ENCODE peak calls at places on chromosome 22, in four cellular contexts. One of them, this sample, is unnamed.

GRCh38 chr22:27474711-27475547 is 326.6 kb downstream of the MN1 start:
- DNase-seq in cardiac fibroblast: peak; percentile 97
- DNase-seq in heart left ventricle: no peak
- DNase-seq in small intestine: no peak
- DNase-seq in this sample: no peak

GRCh38 chr22:39518996-39519680 is 1.2 kb upstream of the ATF4 start:
- DNase-seq in cardiac fibroblast: peak; percentile 71
- DNase-seq in heart left ventricle: no peak
- DNase-seq in small intestine: peak; percentile 40
- DNase-seq in this sample: peak; percentile 67

GRCh38 chr22:22720201-22720723 is 75.8 kb downstream of the GGTLC2 start:
- DNase-seq in cardiac fibroblast: peak; percentile 76
- DNase-seq in heart left ventricle: no peak
- DNase-seq in small intestine: peak; percentile 61
- DNase-seq in this sample: no peak

GRCh38 chr22:17638182-17638431 is 450 bp upstream of the BCL2L13 start:
- DNase-seq in cardiac fibroblast: no peak
- DNase-seq in heart left ventricle: no peak
- DNase-seq in small intestine: no peak
- DNase-seq in this sample: no peak

GRCh38 chr22:48714231-48714630 is 1113.4 kb downstream of the BRD1 start:
- DNase-seq in cardiac fibroblast: no peak
- DNase-seq in heart left ventricle: no peak
- DNase-seq in small intestine: no peak
- DNase-seq in this sample: no peak

GRCh38 chr22:44823396-44823795 is 71.0 kb downstream of the ARHGAP8 start:
- DNase-seq in cardiac fibroblast: no peak
- DNase-seq in heart left ventricle: no peak
- DNase-seq in small intestine: no peak
- DNase-seq in this sample: no peak

GRCh38 chr22:20054485-20054884 is 25.6 kb upstream of the DGCR8 start:
- DNase-seq in cardiac fibroblast: no peak
- DNase-seq in heart left ventricle: no peak
- DNase-seq in small intestine: no peak
- DNase-seq in this sample: no peak

GRCh38 chr22:20319041-20319744 is 667 bp downstream of the DGCR6L start:
- DNase-seq in cardiac fibroblast: peak; percentile 37
- DNase-seq in heart left ventricle: no peak
- DNase-seq in small intestine: peak; percentile 12
- DNase-seq in this sample: no peak

GRCh38 chr22:28244760-28245159 is 325.7 kb upstream of the PITPNB start:
- DNase-seq in cardiac fibroblast: no peak
- DNase-seq in heart left ventricle: no peak
- DNase-seq in small intestine: peak; percentile 5
- DNase-seq in this sample: no peak

GRCh38 chr22:48700566-48701295 is 1126.9 kb downstream of the BRD1 start:
- DNase-seq in cardiac fibroblast: no peak
- DNase-seq in heart left ventricle: no peak
- DNase-seq in small intestine: no peak
- DNase-seq in this sample: peak; percentile 35

GRCh38 chr22:20027966-20028854 is 7.3 kb downstream of the TANGO2 start:
- DNase-seq in cardiac fibroblast: peak; percentile 41
- DNase-seq in heart left ventricle: no peak
- DNase-seq in small intestine: peak; percentile 44
- DNase-seq in this sample: no peak

GRCh38 chr22:19497245-19497644 is 17.5 kb downstream of the CDC45 start:
- DNase-seq in cardiac fibroblast: peak; percentile 93
- DNase-seq in heart left ventricle: no peak
- DNase-seq in small intestine: no peak
- DNase-seq in this sample: no peak

GRCh38 chr22:40525250-40525884 is 111.2 kb downstream of the MRTFA start:
- DNase-seq in cardiac fibroblast: peak; percentile 71
- DNase-seq in heart left ventricle: peak; percentile 41
- DNase-seq in small intestine: peak; percentile 36
- DNase-seq in this sample: no peak

GRCh38 chr22:28976588-28976987 is 85.0 kb downstream of the C22orf31 start:
- DNase-seq in cardiac fibroblast: peak; percentile 83
- DNase-seq in heart left ventricle: no peak
- DNase-seq in small intestine: no peak
- DNase-seq in this sample: no peak

GRCh38 chr22:48666620-48667019 is 1161.1 kb downstream of the BRD1 start:
- DNase-seq in cardiac fibroblast: no peak
- DNase-seq in heart left ventricle: no peak
- DNase-seq in small intestine: no peak
- DNase-seq in this sample: no peak

GRCh38 chr22:27483095-27483798 is 318.3 kb downstream of the MN1 start:
- DNase-seq in cardiac fibroblast: no peak
- DNase-seq in heart left ventricle: no peak
- DNase-seq in small intestine: no peak
- DNase-seq in this sample: no peak

GRCh38 chr22:25546751-25547150 is 17.7 kb upstream of the GRK3 start:
- DNase-seq in cardiac fibroblast: no peak
- DNase-seq in heart left ventricle: no peak
- DNase-seq in small intestine: no peak
- DNase-seq in this sample: peak; percentile 49

GRCh38 chr22:20015187-20015625 is 1.4 kb downstream of the ARVCF start:
- DNase-seq in cardiac fibroblast: no peak
- DNase-seq in heart left ventricle: no peak
- DNase-seq in small intestine: no peak
- DNase-seq in this sample: peak; percentile 50

GRCh38 chr22:44192098-44192810 is 11.5 kb downstream of the PARVG start:
- DNase-seq in cardiac fibroblast: peak; percentile 25
- DNase-seq in heart left ventricle: no peak
- DNase-seq in small intestine: no peak
- DNase-seq in this sample: no peak

DNA sequence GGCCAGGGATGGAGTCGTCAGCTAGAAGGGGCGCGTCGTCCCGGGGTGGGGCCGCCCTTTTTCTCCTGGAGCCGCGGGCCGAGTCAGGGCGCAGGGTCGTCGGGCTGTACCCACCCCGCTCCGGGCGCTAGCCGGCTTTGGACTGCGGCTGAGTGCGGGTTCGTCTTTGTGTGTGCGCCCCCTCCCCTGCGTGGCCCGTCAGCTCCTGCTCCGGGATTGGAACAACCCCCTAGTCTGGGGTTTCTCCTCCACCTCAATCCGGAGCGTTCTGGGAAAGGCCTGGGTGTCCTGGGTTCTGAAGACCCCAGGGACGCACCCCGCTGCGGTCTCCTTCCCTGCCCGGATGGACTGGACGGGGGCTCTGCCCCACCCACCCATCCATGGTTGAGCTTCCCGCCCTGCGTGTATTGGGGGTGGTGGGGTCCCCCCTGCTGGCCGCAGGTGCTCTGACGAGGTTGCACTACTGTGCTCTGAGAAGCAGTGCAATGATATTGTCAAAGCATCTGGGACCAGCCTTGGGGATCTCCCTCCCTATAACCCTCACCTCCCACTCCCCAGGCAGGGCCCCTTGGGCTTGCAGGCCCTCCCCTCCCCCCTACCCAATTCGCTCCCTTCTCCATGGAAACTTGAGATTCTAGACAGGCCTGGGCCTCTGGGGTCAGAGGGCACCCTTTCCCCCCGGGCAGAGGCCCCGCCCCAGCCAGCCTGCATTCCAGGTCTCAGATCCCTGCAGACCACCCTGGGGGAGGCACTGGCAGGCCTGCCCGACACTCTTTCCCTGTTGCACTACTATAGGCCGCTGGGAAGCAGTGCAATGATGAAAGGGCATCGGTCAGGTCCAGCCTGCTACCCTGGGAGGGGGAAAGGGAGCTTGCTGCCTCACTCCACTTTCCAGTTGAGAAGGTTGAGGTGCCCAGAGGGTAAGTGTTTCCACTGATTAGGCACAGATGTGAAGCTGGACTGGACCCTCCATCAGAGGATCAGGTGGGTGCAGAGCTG is 10.7 kb downstream of the SDF2L1 start:
- DNase-seq in cardiac fibroblast: no peak
- DNase-seq in heart left ventricle: no peak
- DNase-seq in small intestine: no peak
- DNase-seq in this sample: no peak
- H3K4me3 ChIP-seq in cardiac fibroblast: peak overlapping the region; percentile 81
- H3K4me3 ChIP-seq in heart left ventricle: peak overlapping the region; percentile 46
- H3K4me3 ChIP-seq in small intestine: peak overlapping the region; percentile 38
- H3K4me3 ChIP-seq in this sample: peak overlapping the region; percentile 57

DNA sequence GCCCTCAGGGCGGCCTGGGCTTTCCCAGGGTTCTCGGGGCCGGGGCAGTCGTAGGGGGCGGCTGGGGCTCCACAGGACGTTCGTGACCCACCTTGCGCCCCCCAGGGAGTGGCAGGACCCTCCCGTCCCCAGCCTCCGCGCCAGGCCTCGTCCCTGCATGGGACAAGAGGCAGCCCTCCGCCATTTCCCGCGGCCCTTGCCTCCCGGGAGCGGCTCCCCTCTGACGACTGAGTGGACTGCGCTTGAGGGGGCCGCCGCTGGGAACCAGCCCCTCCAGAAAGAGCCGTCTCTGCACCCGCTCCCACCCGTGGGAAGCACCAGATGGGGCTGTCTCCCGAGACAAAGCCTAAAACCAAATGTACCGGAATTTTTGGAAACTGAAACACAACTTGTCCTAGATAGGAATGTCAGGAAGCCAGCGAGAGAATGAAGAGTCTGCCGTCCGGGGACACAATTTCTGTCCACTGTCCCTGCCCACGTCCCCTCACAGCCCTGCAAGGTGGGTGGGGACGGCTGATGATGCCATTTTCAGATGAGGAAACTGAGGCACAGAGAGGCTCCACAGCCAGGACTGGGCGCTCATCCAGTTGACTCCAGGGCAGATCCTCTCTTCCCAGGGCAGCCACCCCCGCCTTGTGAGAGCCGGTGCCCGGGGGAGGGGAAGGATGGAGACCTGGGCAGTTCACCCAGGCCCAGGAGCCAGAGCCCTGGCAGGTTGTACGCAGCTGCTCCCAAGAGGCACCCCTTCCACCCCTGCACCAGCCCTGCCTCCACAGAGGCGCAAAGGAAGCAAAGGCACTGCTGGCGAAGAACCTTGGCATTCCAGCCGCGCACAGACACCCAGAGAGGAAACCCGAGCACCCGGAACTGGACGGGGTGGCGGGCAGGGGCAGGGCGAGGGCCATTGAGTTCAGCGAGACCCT is 18.1 kb upstream of the PICK1 start:
- DNase-seq in cardiac fibroblast: no peak
- DNase-seq in heart left ventricle: peak; percentile 33
- DNase-seq in small intestine: no peak
- DNase-seq in this sample: no peak
- H3K4me3 ChIP-seq in cardiac fibroblast: no peak overlapping the region
- H3K4me3 ChIP-seq in heart left ventricle: no peak overlapping the region
- H3K4me3 ChIP-seq in small intestine: no peak overlapping the region
- H3K4me3 ChIP-seq in this sample: no peak overlapping the region

GRCh38 chr22:36330127-36330526 is 57.6 kb downstream of the MYH9 start:
- DNase-seq in cardiac fibroblast: no peak
- DNase-seq in heart left ventricle: no peak
- DNase-seq in small intestine: no peak
- DNase-seq in this sample: peak; percentile 29
- H3K4me3 ChIP-seq in cardiac fibroblast: peak overlapping the region; percentile 7
- H3K4me3 ChIP-seq in heart left ventricle: no peak overlapping the region
- H3K4me3 ChIP-seq in small intestine: no peak overlapping the region
- H3K4me3 ChIP-seq in this sample: no peak overlapping the region

GRCh38 chr22:42931421-42932196 is 74.5 kb upstream of the ARFGAP3 start:
- DNase-seq in cardiac fibroblast: peak; percentile 65
- DNase-seq in heart left ventricle: no peak
- DNase-seq in small intestine: no peak
- DNase-seq in this sample: no peak
- H3K4me3 ChIP-seq in cardiac fibroblast: no peak overlapping the region
- H3K4me3 ChIP-seq in heart left ventricle: no peak overlapping the region
- H3K4me3 ChIP-seq in small intestine: no peak overlapping the region
- H3K4me3 ChIP-seq in this sample: no peak overlapping the region

GRCh38 chr22:46072981-46073682 is 77.2 kb upstream of the PPARA start:
- DNase-seq in cardiac fibroblast: peak; percentile 14
- DNase-seq in heart left ventricle: no peak
- DNase-seq in small intestine: peak; percentile 21
- DNase-seq in this sample: peak; percentile 9

GRCh38 chr22:46076651-46077339 is 73.5 kb upstream of the PPARA start:
- DNase-seq in cardiac fibroblast: peak; percentile 86
- DNase-seq in heart left ventricle: peak; percentile 52
- DNase-seq in small intestine: peak; percentile 76
- DNase-seq in this sample: peak; percentile 82

GRCh38 chr22:46075764-46076531 is 74.4 kb upstream of the PPARA start:
- DNase-seq in cardiac fibroblast: peak; percentile 46
- DNase-seq in heart left ventricle: no peak
- DNase-seq in small intestine: peak; percentile 32
- DNase-seq in this sample: peak; percentile 61

GRCh38 chr22:46073683-46074504 is 76.4 kb upstream of the PPARA start:
- DNase-seq in cardiac fibroblast: peak; percentile 44
- DNase-seq in heart left ventricle: peak; percentile 64
- DNase-seq in small intestine: peak; percentile 68
- DNase-seq in this sample: peak; percentile 65

GRCh38 chr22:46074771-46075551 is 75.4 kb upstream of the PPARA start:
- DNase-seq in cardiac fibroblast: peak; percentile 37
- DNase-seq in heart left ventricle: no peak
- DNase-seq in small intestine: peak; percentile 73
- DNase-seq in this sample: peak; percentile 49
- H3K4me3 ChIP-seq in cardiac fibroblast: peak overlapping the region; percentile 72
- H3K4me3 ChIP-seq in heart left ventricle: peak overlapping the region; percentile 69
- H3K4me3 ChIP-seq in small intestine: no peak overlapping the region
- H3K4me3 ChIP-seq in this sample: peak overlapping the region; percentile 92

GRCh38 chr22:36538529-36538928 is 9.6 kb upstream of the EIF3D start:
- DNase-seq in cardiac fibroblast: no peak
- DNase-seq in heart left ventricle: no peak
- DNase-seq in small intestine: no peak
- DNase-seq in this sample: no peak
- H3K4me3 ChIP-seq in cardiac fibroblast: no peak overlapping the region
- H3K4me3 ChIP-seq in heart left ventricle: no peak overlapping the region
- H3K4me3 ChIP-seq in small intestine: no peak overlapping the region
- H3K4me3 ChIP-seq in this sample: no peak overlapping the region

This sample was measured in right cardiac atrium.